ENCODE peak calls at places on chromosomes 5 and 9, in four cellular contexts. N, T, D and C are unnamed samples.

GRCh38 chr9:122186301-122186700 is 26.6 kb downstream of the MORN5 start:
- DNase-seq in N (no peak), D (no peak), T (no peak), C (no peak)

GRCh38 chr5:76689321-76690026 is 26.5 kb upstream of the F2R start:
- DNase-seq in D (no peak), N (no peak), T (no peak), C (no peak)

GRCh38 chr5:111454198-111454606 is 58.1 kb downstream of the STARD4 start:
- DNase-seq in T (no peak), N (no peak), D (no peak), C (no peak)

GRCh38 chr9:110252509-110253139 is 3.7 kb downstream of the TXN start:
- DNase-seq in T (no peak), N (no peak), D (no peak), C (no peak)

GRCh38 chr5:150078802-150079654 is 7.3 kb downstream of the CSF1R start:
- DNase-seq in T (no peak), N (no peak), D (no peak), C (no peak)

GRCh38 chr9:14424323-14424722 is 110.4 kb upstream of the NFIB start:
- DNase-seq in N (no peak), D (no peak), T (no peak), C (no peak)

GRCh38 chr5:91849069-91849468 is 466.0 kb upstream of the ARRDC3 start:
- DNase-seq in D (no peak), T (no peak), N (no peak), C (no peak)

GRCh38 chr9:110142868-110143866 is 64.8 kb downstream of the C9orf152 start:
- DNase-seq in T (no peak), D (no peak), N (no peak), C (no peak)

GRCh38 chr9:131738838-131739191 is 1.1 kb downstream of the RAPGEF1 start:
- DNase-seq in T (no peak), N (no peak), D (no peak), C (no peak)

GRCh38 chr5:170559296-170559695 is 55.5 kb downstream of the KCNIP1 start:
- DNase-seq in N (no peak), D (no peak), T (no peak), C (no peak)

GRCh38 chr9:113463418-113464285 is at the start of gene RGS3:
- DNase-seq in T (no peak), N (no peak), D (no peak), C (no peak)

GRCh38 chr9:32644698-32645097 is 9.2 kb upstream of the TAF1L start:
- DNase-seq in T (no peak), N (no peak), D (no peak), C (no peak)

GRCh38 chr9:37236822-37237221 is 116.4 kb downstream of the ZCCHC7 start:
- DNase-seq in T (no peak), D (no peak), N (no peak), C (no peak)

GRCh38 chr5:68224561-68225187 is 9.1 kb downstream of the PIK3R1 start:
- DNase-seq in T (no peak), D (no peak), N (no peak), C (no peak)

GRCh38 chr5:124377386-124377785 is 369.1 kb downstream of the ZNF608 start:
- DNase-seq in N (no peak), T (no peak), D (no peak), C (no peak)

GRCh38 chr5:157571357-157571827 is 4.2 kb downstream of the ADAM19 start:
- DNase-seq in N (no peak), D (peak), T (no peak), C (no peak)

GRCh38 chr5:95530441-95530840 is 24.3 kb downstream of the SKIC3 start:
- DNase-seq in T (no peak), D (no peak), N (no peak), C (peak)

GRCh38 chr9:69421908-69422801 is 97.1 kb downstream of the ENTREP1 start:
- DNase-seq in N (peak), T (no peak), D (peak), C (peak)

GRCh38 chr9:77563205-77563604 is 84.9 kb downstream of the GNA14 start:
- DNase-seq in D (no peak), T (no peak), N (no peak), C (no peak)

GRCh38 chr9:137295313-137296213 is 6.5 kb downstream of the NRARP start:
- DNase-seq in N (no peak), D (peak), T (no peak), C (no peak)

GRCh38 chr9:121233906-121234901 is 32.5 kb upstream of the RAB14 start:
- DNase-seq in N (no peak), T (no peak), D (no peak), C (no peak)

GRCh38 chr9:135463140-135463539 is 16.4 kb upstream of the PPP1R26 start:
- DNase-seq in T (no peak), D (no peak), N (no peak), C (peak)

GRCh38 chr5:81779125-81779934 is 28.4 kb upstream of the SSBP2 start:
- DNase-seq in D (peak), N (peak), T (peak), C (no peak)

GRCh38 chr5:152932631-152933030 is 527.6 kb upstream of the NMUR2 start:
- DNase-seq in D (no peak), N (no peak), T (no peak), C (no peak)

GRCh38 chr5:17058438-17058837 is 122.3 kb upstream of the MYO10 start:
- DNase-seq in T (no peak), N (no peak), D (no peak), C (no peak)

GRCh38 chr5:168596927-168597326 is 17.8 kb upstream of the PANK3 start:
- DNase-seq in D (no peak), N (no peak), T (no peak), C (no peak)

GRCh38 chr5:117103703-117104102 is 529.1 kb upstream of the SEMA6A start:
- DNase-seq in T (no peak), D (no peak), N (no peak), C (no peak)

GRCh38 chr5:165201364-165202143 is 1696.1 kb downstream of the MAT2B start:
- DNase-seq in T (no peak), D (no peak), N (no peak), C (no peak)

GRCh38 chr5:40410939-40411635 is 268.6 kb upstream of the PTGER4 start:
- DNase-seq in T (no peak), D (no peak), N (no peak), C (no peak)

GRCh38 chr9:93306579-93307091 is 122.7 kb downstream of the WNK2 start:
- DNase-seq in D (no peak), N (no peak), T (peak), C (no peak)

GRCh38 chr5:35009059-35009458 is 38.7 kb downstream of the AGXT2 start:
- DNase-seq in N (no peak), D (no peak), T (no peak), C (no peak)

GRCh38 chr5:151075698-151076331 is 5.0 kb downstream of the TNIP1 start:
- DNase-seq in N (no peak), D (no peak), T (no peak), C (no peak)

GRCh38 chr9:130852801-130853200 is 17.7 kb downstream of the ABL1 start:
- DNase-seq in N (no peak), D (no peak), T (no peak), C (no peak)

GRCh38 chr9:36803951-36804350 is 230.1 kb downstream of the PAX5 start:
- DNase-seq in T (no peak), N (no peak), D (no peak), C (no peak)

GRCh38 chr5:133041157-133041784 is 10.5 kb upstream of the HSPA4 start:
- DNase-seq in N (no peak), T (no peak), D (no peak), C (no peak)

GRCh38 chr9:35675732-35676392 is 2.1 kb downstream of the CA9 start:
- DNase-seq in N (no peak), T (no peak), D (peak), C (no peak)

GRCh38 chr9:18014556-18014955 is 435.7 kb downstream of the SH3GL2 start:
- DNase-seq in N (no peak), T (no peak), D (no peak), C (no peak)